ENCODE peak calls at places on chromosome 3, in six cellular contexts. G, O, R, Z, K and W are unnamed samples. For H3K4me1, the result is how much of the 10 kb centered on the place peaks cover.

GRCh38 chr3:67715911-67716310 is 61.5 kb upstream of the SUCLG2 start:
- DNase-seq in G (no peak), O (no peak), R (no peak), Z (no peak), K (no peak), W (no peak)

GRCh38 chr3:169241928-169242751 is 421.4 kb downstream of the MECOM start:
- DNase-seq in G (no peak), O (peak), R (no peak), Z (no peak), K (peak), W (peak)

GRCh38 chr3:197380786-197381185 is 82.4 kb upstream of the DLG1 start:
- DNase-seq in G (no peak), O (no peak), R (no peak), Z (no peak), K (no peak), W (no peak)

GRCh38 chr3:149581681-149582349 is 76.0 kb downstream of the WWTR1 start:
- DNase-seq in G (no peak), O (peak), R (peak), Z (peak), K (peak), W (no peak)

GRCh38 chr3:134793562-134793961 is 1.5 kb upstream of the EPHB1 start:
- DNase-seq in G (no peak), O (no peak), R (no peak), Z (no peak), K (no peak), W (no peak)

GRCh38 chr3:34024447-34025240 is 226.2 kb downstream of the PDCD6IP start:
- DNase-seq in G (no peak), O (no peak), R (no peak), Z (no peak), K (no peak), W (no peak)

GRCh38 chr3:170745211-170745718 is 124.7 kb downstream of the RPL22L1 start:
- DNase-seq in G (no peak), O (no peak), R (no peak), Z (no peak), K (no peak), W (no peak)

GRCh38 chr3:195905970-195906864 is 2.1 kb downstream of the TNK2 start:
- DNase-seq in G (no peak), O (peak), R (no peak), Z (no peak), K (no peak), W (no peak)

GRCh38 chr3:186277268-186277909 is 84.6 kb downstream of the DGKG start:
- DNase-seq in G (no peak), O (no peak), R (no peak), Z (peak), K (no peak), W (peak)

GRCh38 chr3:192570757-192571156 is 156.6 kb downstream of the FGF12 start:
- DNase-seq in G (no peak), O (no peak), R (no peak), Z (no peak), K (no peak), W (no peak)

GRCh38 chr3:189786479-189787064 is 155.4 kb downstream of the TP63 start:
- DNase-seq in G (no peak), O (no peak), R (no peak), Z (no peak), K (no peak), W (no peak)

GRCh38 chr3:172903642-172904041 is 153.1 kb downstream of the ECT2 start:
- DNase-seq in G (no peak), O (no peak), R (no peak), Z (no peak), K (no peak), W (no peak)

GRCh38 chr3:36193448-36193847 is 186.9 kb upstream of the STAC start:
- DNase-seq in G (no peak), O (no peak), R (no peak), Z (no peak), K (no peak), W (no peak)

GRCh38 chr3:152334761-152335160 is 66.0 kb downstream of the MBNL1 start:
- DNase-seq in G (no peak), O (no peak), R (no peak), Z (no peak), K (no peak), W (no peak)

GRCh38 chr3:156037356-156037755 is 83.0 kb upstream of the KCNAB1 start:
- DNase-seq in G (no peak), O (no peak), R (no peak), Z (no peak), K (no peak), W (no peak)

GRCh38 chr3:65922441-65922840 is 116.3 kb downstream of the MAGI1 start:
- DNase-seq in G (no peak), O (no peak), R (no peak), Z (no peak), K (no peak), W (no peak)

GRCh38 chr3:114597012-114597411 is 303.2 kb downstream of the TIGIT start:
- DNase-seq in G (no peak), O (no peak), R (no peak), Z (no peak), K (no peak), W (no peak)

GRCh38 chr3:194485876-194486539 is 794 bp downstream of the ATP13A3 start:
- DNase-seq in G (peak), O (peak), R (no peak), Z (no peak), K (peak), W (no peak)

GRCh38 chr3:104214937-104215336 is 1151.8 kb upstream of the ALCAM start:
- DNase-seq in G (no peak), O (no peak), R (no peak), Z (no peak), K (no peak), W (no peak)

GRCh38 chr3:31433679-31433992 is 99.1 kb upstream of the STT3B start:
- DNase-seq in G (no peak), O (no peak), R (no peak), Z (no peak), K (no peak), W (no peak)

GRCh38 chr3:128555098-128555825 is 62.3 kb upstream of the GATA2 start:
- DNase-seq in G (no peak), O (no peak), R (no peak), Z (no peak), K (peak), W (no peak)

GRCh38 chr3:110767156-110767555 is 304.5 kb upstream of the NECTIN3 start:
- DNase-seq in G (no peak), O (no peak), R (no peak), Z (no peak), K (no peak), W (no peak)

GRCh38 chr3:4712109-4712508 is 219.0 kb downstream of the ITPR1 start:
- DNase-seq in G (no peak), O (no peak), R (no peak), Z (no peak), K (no peak), W (no peak)

DNA sequence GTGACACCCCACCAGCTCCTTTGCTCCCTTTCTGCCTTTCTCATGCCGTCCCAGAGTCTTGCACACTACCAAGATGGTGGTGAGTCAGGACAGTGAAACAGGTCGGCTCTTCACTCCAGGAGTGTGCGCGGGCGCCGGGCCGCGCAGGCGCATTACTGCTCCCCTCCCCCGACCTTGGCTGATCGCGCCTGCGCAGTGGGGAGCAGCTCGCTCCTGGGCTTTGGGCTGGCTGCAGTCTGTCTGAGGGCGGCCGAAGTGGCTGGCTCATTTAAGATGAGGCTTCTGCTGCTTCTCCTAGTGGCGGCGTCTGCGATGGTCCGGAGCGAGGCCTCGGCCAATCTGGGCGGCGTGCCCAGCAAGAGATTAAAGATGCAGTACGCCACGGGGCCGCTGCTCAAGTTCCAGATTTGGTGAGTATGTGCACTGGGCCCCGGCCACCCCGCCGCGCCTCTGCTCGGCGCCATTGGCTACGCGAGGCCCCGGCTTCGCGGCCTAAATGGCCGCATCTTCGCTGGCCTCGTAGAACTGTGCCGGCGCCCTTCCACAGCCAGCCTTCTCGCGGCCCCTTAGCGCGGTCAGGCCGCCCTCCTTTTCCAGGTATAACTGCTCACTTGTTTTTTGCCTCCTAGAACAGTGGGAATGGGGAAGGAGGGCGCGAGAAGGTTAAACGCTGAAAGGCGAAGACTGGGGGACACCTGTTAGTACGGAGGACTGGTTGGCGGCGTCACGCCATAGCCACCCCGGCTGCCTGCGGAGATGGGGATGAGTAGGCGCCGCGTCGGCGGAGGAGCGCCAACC is at the start of gene SELENOT:
- DNase-seq in G (peak), O (peak), R (peak), Z (peak), K (peak), W (peak)
- H3K4me1 ChIP-seq in G (half or more), O (under half), R (under half), Z (under half), K (under half), W (under half)

GRCh38 chr3:16741890-16742289 is 136.7 kb upstream of the DAZL start:
- DNase-seq in G (no peak), O (peak), R (no peak), Z (no peak), K (no peak), W (no peak)
- H3K27ac ChIP-seq in G (no peak), O (peak), R (no peak), Z (no peak), K (peak), W (no peak)

GRCh38 chr3:119978554-119979208 is 115.6 kb downstream of the GSK3B start:
- DNase-seq in G (no peak), O (no peak), R (no peak), Z (no peak), K (peak), W (no peak)
- H3K4me1 ChIP-seq in G (under half), O (under half), R (under half), Z (under half), K (under half), W (under half)

DNA sequence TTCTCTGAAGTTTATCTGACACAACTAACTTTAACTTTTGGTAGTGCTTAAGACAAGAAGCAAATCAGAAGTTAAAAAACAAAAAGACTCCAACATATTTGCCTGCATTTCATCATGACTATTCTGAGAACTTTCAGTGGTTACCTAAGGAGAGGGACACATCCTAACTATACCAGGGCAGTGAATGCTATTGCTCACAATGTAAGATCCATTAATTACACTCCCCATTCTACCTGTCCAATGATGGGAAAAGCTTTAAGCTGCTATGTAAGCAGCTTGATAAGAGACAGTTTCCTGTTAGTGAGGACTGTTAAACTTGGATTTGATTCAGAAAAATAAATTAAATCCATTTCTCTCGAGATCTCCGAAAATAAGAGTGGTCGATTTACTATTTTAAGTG is 37.5 kb downstream of the SERPINI1 start:
- DNase-seq in G (no peak), O (no peak), R (no peak), Z (no peak), K (no peak), W (no peak)
- H3K27ac ChIP-seq in G (no peak), O (no peak), R (no peak), Z (no peak), K (no peak), W (no peak)

DNA sequence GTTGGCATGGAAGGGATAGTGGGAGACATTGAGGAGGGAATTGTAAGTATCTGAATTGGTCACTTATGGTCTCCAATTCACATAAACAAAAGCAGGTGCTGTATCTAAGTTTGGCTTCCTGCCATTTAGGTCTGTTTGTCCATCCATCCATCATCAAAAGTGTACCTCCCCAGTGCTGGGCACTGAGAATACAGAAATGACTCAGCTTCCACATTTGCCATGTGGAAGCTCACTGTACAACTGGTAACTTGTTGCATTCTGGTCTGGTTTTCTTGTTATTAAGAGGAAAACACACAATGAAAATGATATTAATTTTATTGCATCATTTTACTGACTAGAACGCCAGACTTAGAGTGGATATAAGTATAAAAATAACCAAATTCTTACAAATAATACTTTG is 30.9 kb upstream of the MUC13 start:
- DNase-seq in G (no peak), O (no peak), R (no peak), Z (no peak), K (no peak), W (no peak)
- H3K4me1 ChIP-seq in G (under half), O (under half), R (under half), Z (under half), K (under half), W (under half)

GRCh38 chr3:126493731-126494130 is 18.0 kb upstream of the ZXDC start:
- DNase-seq in G (no peak), O (no peak), R (no peak), Z (no peak), K (no peak), W (no peak)
- H3K27ac ChIP-seq in G (no peak), O (no peak), R (no peak), Z (no peak), K (no peak), W (no peak)

GRCh38 chr3:125139386-125139785 is 73.2 kb downstream of the SLC12A8 start:
- DNase-seq in G (no peak), O (no peak), R (no peak), Z (no peak), K (no peak), W (no peak)
- H3K4me1 ChIP-seq in G (under half), O (under half), R (under half), Z (under half), K (under half), W (under half)

GRCh38 chr3:10320320-10320677 is 613 bp downstream of the SEC13 start:
- DNase-seq in G (no peak), O (no peak), R (no peak), Z (no peak), K (no peak), W (no peak)

GRCh38 chr3:10319804-10320203 is 1.1 kb downstream of the SEC13 start:
- DNase-seq in G (no peak), O (no peak), R (no peak), Z (no peak), K (no peak), W (no peak)

GRCh38 chr3:10322355-10322715 is 1.4 kb upstream of the SEC13 start:
- DNase-seq in G (no peak), O (no peak), R (no peak), Z (peak), K (no peak), W (no peak)

GRCh38 chr3:10319251-10319650 is 1.7 kb downstream of the SEC13 start:
- DNase-seq in G (no peak), O (no peak), R (no peak), Z (no peak), K (no peak), W (no peak)

DNA sequence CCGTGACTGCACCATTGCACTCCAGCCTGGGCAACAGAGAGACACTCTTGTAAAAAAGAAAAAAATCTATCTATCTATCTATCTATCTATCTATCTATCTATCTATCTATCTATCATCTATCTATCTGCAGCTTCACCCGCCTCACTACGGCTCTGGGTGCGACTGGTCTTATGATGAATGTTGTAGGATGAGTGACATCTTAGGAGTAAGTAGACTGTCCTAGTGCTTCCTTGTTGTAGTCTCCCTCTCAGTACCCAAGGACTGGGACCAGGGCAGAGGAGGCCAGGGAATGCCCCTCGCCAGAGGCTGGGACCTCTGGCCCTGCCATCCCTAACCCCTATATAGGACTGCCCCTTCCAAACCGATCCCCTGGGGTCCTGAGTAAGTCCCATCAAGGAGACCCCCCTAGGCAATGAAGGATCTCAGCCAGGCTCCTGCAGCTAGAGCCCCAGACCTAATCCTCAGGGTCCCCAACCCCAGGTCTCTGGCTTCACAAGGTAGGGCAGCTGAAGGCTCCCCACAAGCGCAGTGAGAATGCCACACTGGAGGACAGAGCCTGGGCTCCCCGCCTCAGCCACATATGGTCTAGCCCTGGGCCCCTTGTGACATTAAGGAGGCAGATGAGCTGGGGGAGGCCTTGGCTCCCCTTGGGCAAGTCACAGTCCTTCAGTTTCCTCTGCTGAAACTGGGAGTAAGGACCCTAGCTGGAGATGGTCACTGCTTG is 880 bp upstream of the SEC13 start:
- DNase-seq in G (no peak), O (no peak), R (no peak), Z (no peak), K (no peak), W (no peak)
- H3K27ac ChIP-seq in G (peak), O (no peak), R (no peak), Z (peak), K (no peak), W (no peak)